ENCODE peak calls at places on chromosomes 11 and 22, in four cellular contexts. L, Y, J and H are unnamed samples.

GRCh38 chr11:71189768-71190315 is 62.5 kb downstream of the SHANK2 start:
- DNase-seq in L (no peak), J (no peak), Y (no peak), H (no peak)

GRCh38 chr11:19279455-19279854 is 38.7 kb upstream of the E2F8 start:
- DNase-seq in J (no peak), Y (peak), L (no peak), H (no peak)

GRCh38 chr11:119713361-119714040 is 15.5 kb downstream of the NECTIN1 start:
- DNase-seq in L (no peak), J (no peak), Y (no peak), H (no peak)

GRCh38 chr11:13262096-13262495 is 15.5 kb upstream of the BMAL1 start:
- DNase-seq in L (peak), Y (no peak), J (peak), H (peak)

GRCh38 chr11:69707156-69707555 is 3.3 kb upstream of the FGF19 start:
- DNase-seq in L (no peak), Y (peak), J (no peak), H (no peak)

GRCh38 chr11:13012037-13012693 is 3.0 kb downstream of the RASSF10 start:
- DNase-seq in Y (no peak), J (no peak), L (no peak), H (no peak)

GRCh38 chr11:118198370-118198769 is 21.9 kb upstream of the SCN2B start:
- DNase-seq in Y (peak), J (peak), L (peak), H (peak)

GRCh38 chr11:64787526-64788320 is 9.4 kb upstream of the SF1 start:
- DNase-seq in Y (peak), L (peak), J (peak), H (peak)

GRCh38 chr11:3164138-3164539 is 971 bp downstream of the OSBPL5 start:
- DNase-seq in J (no peak), L (peak), Y (no peak), H (no peak)

GRCh38 chr11:27726981-27727380 is 26.7 kb upstream of the BDNF start:
- DNase-seq in J (no peak), L (no peak), Y (no peak), H (no peak)

GRCh38 chr11:15291885-15292284 is 177.2 kb downstream of the INSC start:
- DNase-seq in L (peak), J (no peak), Y (no peak), H (peak)

GRCh38 chr11:65648997-65649491 is 11.1 kb downstream of the SIPA1 start:
- DNase-seq in J (no peak), L (no peak), Y (no peak), H (no peak)

GRCh38 chr22:31488988-31489617 is 539 bp downstream of the EIF4ENIF1 start:
- DNase-seq in J (no peak), Y (peak), L (peak), H (peak)

GRCh38 chr11:45089251-45089650 is 57.2 kb upstream of the PRDM11 start:
- DNase-seq in J (peak), L (peak), Y (no peak), H (peak)

GRCh38 chr11:73957654-73958361 is 7.0 kb downstream of the DNAJB13 start:
- DNase-seq in L (no peak), J (no peak), Y (peak), H (no peak)

GRCh38 chr11:134369656-134370525 is 38.1 kb downstream of the GLB1L2 start:
- DNase-seq in J (no peak), Y (no peak), L (no peak), H (no peak)

GRCh38 chr11:65663634-65664200 is 1.0 kb upstream of the RELA start:
- DNase-seq in Y (peak), L (peak), J (peak), H (peak)

GRCh38 chr11:27718346-27718852 is 18.1 kb upstream of the BDNF start:
- DNase-seq in J (peak), L (peak), Y (no peak), H (peak)

GRCh38 chr22:29314074-29314473 is 1.4 kb downstream of the RASL10A start:
- DNase-seq in J (no peak), Y (no peak), L (no peak), H (no peak)

GRCh38 chr22:39306456-39307361 is 12.7 kb downstream of the RPL3 start:
- DNase-seq in J (no peak), L (peak), Y (peak), H (peak)

GRCh38 chr11:93221539-93221938 is 23.7 kb upstream of the SLC36A4 start:
- DNase-seq in J (no peak), L (no peak), Y (no peak), H (no peak)

GRCh38 chr11:130070829-130071205 is 1.1 kb downstream of the APLP2 start:
- DNase-seq in Y (peak), L (peak), J (no peak), H (peak)